ENCODE peak calls at places on chromosomes 16 and 17, in eight cellular contexts. S, A, Y, G, F, D, B and T are unnamed samples.
A peak's percentile ranks its signal among the peaks of the same experiment; 100 is the strongest.

GRCh38 chr17:1302761-1303160 is 23.3 kb downstream of the TRARG1 start:
- DNase-seq in S (no peak), A (no peak), Y (no peak), G (no peak), F (no peak), D (no peak), B (no peak), T (no peak)

GRCh38 chr16:84354306-84354705 is 14.0 kb upstream of the ATP2C2 start:
- DNase-seq in S (no peak), A (no peak), Y (no peak), G (no peak), F (no peak), D (no peak), B (no peak), T (no peak)

GRCh38 chr17:57293077-57293476 is 36.8 kb downstream of the MSI2 start:
- DNase-seq in S (no peak), A (no peak), Y (no peak), G (no peak), F (no peak), D (no peak), B (no peak), T (no peak)

GRCh38 chr16:88456356-88457292 is 3.5 kb downstream of the ZFPM1 start:
- DNase-seq in S (no peak), A (no peak), Y (no peak), G (no peak), F (peak; percentile 81), D (no peak), B (no peak), T (no peak)

GRCh38 chr17:30605523-30605922 is 128.3 kb downstream of the GOSR1 start:
- DNase-seq in S (no peak), A (no peak), Y (no peak), G (no peak), F (no peak), D (no peak), B (no peak), T (no peak)

GRCh38 chr17:49972486-49973270 is 3.7 kb downstream of the DLX4 start:
- DNase-seq in S (no peak), A (no peak), Y (no peak), G (no peak), F (no peak), D (no peak), B (no peak), T (no peak)

GRCh38 chr16:81237282-81237681 is 1.2 kb upstream of the BCO1 start:
- DNase-seq in S (no peak), A (no peak), Y (no peak), G (peak; percentile 72), F (no peak), D (no peak), B (peak; percentile 86), T (no peak)

GRCh38 chr16:528111-529011 is 849 bp downstream of the CAPN15 start:
- DNase-seq in S (no peak), A (no peak), Y (peak; percentile 61), G (peak; percentile 66), F (peak; percentile 34), D (no peak), B (no peak), T (peak; percentile 31)

GRCh38 chr17:18920911-18921441 is 31.0 kb upstream of the SLC5A10 start:
- DNase-seq in S (no peak), A (no peak), Y (peak; percentile 24), G (no peak), F (no peak), D (no peak), B (no peak), T (no peak)

GRCh38 chr16:71364306-71364705 is 5.8 kb downstream of the CALB2 start:
- DNase-seq in S (no peak), A (no peak), Y (no peak), G (no peak), F (no peak), D (peak; percentile 48), B (no peak), T (no peak)

GRCh38 chr17:46876353-46876887 is 25.0 kb downstream of the WNT9B start:
- DNase-seq in S (no peak), A (no peak), Y (no peak), G (no peak), F (no peak), D (no peak), B (peak; percentile 52), T (no peak)

GRCh38 chr16:50274771-50275415 is 8.5 kb downstream of the ADCY7 start:
- DNase-seq in S (no peak), A (no peak), Y (no peak), G (no peak), F (no peak), D (no peak), B (no peak), T (no peak)

GRCh38 chr16:82881517-82881916 is 254.7 kb downstream of the CDH13 start:
- DNase-seq in S (no peak), A (no peak), Y (no peak), G (no peak), F (no peak), D (no peak), B (no peak), T (no peak)

GRCh38 chr17:22506231-22506630 is 813.9 kb downstream of the KCNJ18 start:
- DNase-seq in S (no peak), A (no peak), Y (no peak), G (no peak), F (no peak), D (no peak), B (no peak), T (no peak)

GRCh38 chr17:38559025-38559879 is 46.5 kb downstream of the SRCIN1 start:
- DNase-seq in S (peak; percentile 85), A (peak; percentile 98), Y (peak; percentile 38), G (peak; percentile 86), F (peak; percentile 95), D (peak; percentile 87), B (peak; percentile 91), T (no peak)